ENCODE peak calls at places on chromosomes 12 and 14, in ten cellular contexts. N, Z, F, P, Q, V, T, E, Y and S are unnamed samples.

GRCh38 chr14:64683264-64683663 is 21.0 kb upstream of the PLEKHG3 start:
- DNase-seq in N (no peak), Z (no peak), F (no peak), P (no peak), Q (no peak), V (no peak), T (no peak), E (no peak), Y (no peak), S (no peak)

GRCh38 chr14:54946500-54946899 is 43.9 kb upstream of the GCH1 start:
- DNase-seq in N (no peak), Z (no peak), F (no peak), P (no peak), Q (no peak), V (no peak), T (no peak), E (no peak), Y (no peak), S (no peak)

GRCh38 chr12:117036547-117036946 is 62.7 kb downstream of the TESC start:
- DNase-seq in N (no peak), Z (no peak), F (no peak), P (no peak), Q (no peak), V (no peak), T (no peak), E (no peak), Y (no peak), S (no peak)

GRCh38 chr14:68667313-68667791 is 125.5 kb downstream of the ZFP36L1 start:
- DNase-seq in N (no peak), Z (peak), F (no peak), P (no peak), Q (no peak), V (no peak), T (no peak), E (peak), Y (peak), S (no peak)

GRCh38 chr12:12265571-12266388 is 1.1 kb downstream of the LRP6 start:
- DNase-seq in N (no peak), Z (no peak), F (no peak), P (no peak), Q (no peak), V (peak), T (no peak), E (peak), Y (peak), S (no peak)

GRCh38 chr12:81261508-81262207 is 183.8 kb downstream of the ACSS3 start:
- DNase-seq in N (no peak), Z (no peak), F (no peak), P (no peak), Q (no peak), V (peak), T (no peak), E (no peak), Y (no peak), S (no peak)

GRCh38 chr12:94039914-94040313 is 108.5 kb upstream of the PLXNC1 start:
- DNase-seq in N (no peak), Z (no peak), F (no peak), P (no peak), Q (no peak), V (no peak), T (no peak), E (peak), Y (peak), S (no peak)

GRCh38 chr14:105184461-105184860 is 3.3 kb upstream of the NUDT14 start:
- DNase-seq in N (no peak), Z (no peak), F (no peak), P (no peak), Q (no peak), V (no peak), T (no peak), E (no peak), Y (no peak), S (no peak)

GRCh38 chr14:58922211-58922940 is 266.1 kb upstream of the DAAM1 start:
- DNase-seq in N (no peak), Z (no peak), F (no peak), P (no peak), Q (no peak), V (no peak), T (no peak), E (peak), Y (no peak), S (no peak)

GRCh38 chr12:89161553-89161952 is 190.7 kb downstream of the DUSP6 start:
- DNase-seq in N (no peak), Z (no peak), F (no peak), P (no peak), Q (no peak), V (no peak), T (no peak), E (no peak), Y (no peak), S (no peak)

GRCh38 chr12:2844786-2845185 is 10.0 kb upstream of the NRIP2 start:
- DNase-seq in N (no peak), Z (no peak), F (no peak), P (no peak), Q (no peak), V (no peak), T (no peak), E (peak), Y (peak), S (no peak)

GRCh38 chr14:47676301-47676617 is 854 bp upstream of the MDGA2 start:
- DNase-seq in N (no peak), Z (no peak), F (no peak), P (no peak), Q (no peak), V (no peak), T (no peak), E (no peak), Y (no peak), S (no peak)

GRCh38 chr12:87795555-87795954 is 233.6 kb downstream of the C12orf50 start:
- DNase-seq in N (no peak), Z (no peak), F (no peak), P (no peak), Q (no peak), V (no peak), T (no peak), E (no peak), Y (no peak), S (no peak)

GRCh38 chr12:62629971-62630739 is 163.5 kb downstream of the MON2 start:
- DNase-seq in N (no peak), Z (no peak), F (no peak), P (no peak), Q (no peak), V (no peak), T (no peak), E (no peak), Y (no peak), S (no peak)

GRCh38 chr14:52808101-52808500 is 16.7 kb upstream of the GNPNAT1 start:
- DNase-seq in N (no peak), Z (no peak), F (no peak), P (no peak), Q (no peak), V (no peak), T (no peak), E (no peak), Y (no peak), S (no peak)

GRCh38 chr12:46385439-46385838 is 12.9 kb upstream of the SLC38A2 start:
- DNase-seq in N (no peak), Z (no peak), F (no peak), P (no peak), Q (no peak), V (no peak), T (no peak), E (no peak), Y (no peak), S (no peak)

GRCh38 chr12:56449622-56449984 is 377 bp upstream of the TIMELESS start:
- DNase-seq in N (no peak), Z (no peak), F (no peak), P (no peak), Q (no peak), V (no peak), T (no peak), E (no peak), Y (no peak), S (no peak)

GRCh38 chr12:90199008-90199407 is 490.4 kb upstream of the ATP2B1 start:
- DNase-seq in N (no peak), Z (no peak), F (no peak), P (no peak), Q (no peak), V (no peak), T (no peak), E (no peak), Y (peak), S (no peak)

GRCh38 chr12:105253882-105254513 is 18.0 kb upstream of the APPL2 start:
- DNase-seq in N (no peak), Z (no peak), F (no peak), P (no peak), Q (no peak), V (no peak), T (no peak), E (peak), Y (peak), S (peak)

GRCh38 chr14:87250992-87251391 is 742.0 kb downstream of the GALC start:
- DNase-seq in N (no peak), Z (no peak), F (no peak), P (no peak), Q (no peak), V (no peak), T (no peak), E (no peak), Y (no peak), S (no peak)

GRCh38 chr12:122861586-122861970 is 26.3 kb downstream of the HIP1R start:
- DNase-seq in N (no peak), Z (no peak), F (no peak), P (no peak), Q (no peak), V (no peak), T (no peak), E (no peak), Y (no peak), S (no peak)

GRCh38 chr14:89303452-89304435 is 113.3 kb downstream of the FOXN3 start:
- DNase-seq in N (peak), Z (peak), F (no peak), P (peak), Q (peak), V (peak), T (no peak), E (peak), Y (peak), S (no peak)

GRCh38 chr12:60529723-60530122 is 933.9 kb downstream of the SLC16A7 start:
- DNase-seq in N (no peak), Z (no peak), F (no peak), P (no peak), Q (no peak), V (no peak), T (no peak), E (no peak), Y (no peak), S (no peak)

GRCh38 chr14:52318829-52319604 is 4.9 kb downstream of the PTGER2 start:
- DNase-seq in N (no peak), Z (no peak), F (no peak), P (no peak), Q (no peak), V (no peak), T (peak), E (peak), Y (no peak), S (no peak)

GRCh38 chr14:26261368-26262122 is 336.3 kb downstream of the NOVA1 start:
- DNase-seq in N (no peak), Z (no peak), F (no peak), P (no peak), Q (no peak), V (no peak), T (no peak), E (no peak), Y (no peak), S (no peak)

GRCh38 chr12:22100952-22101748 is 55.1 kb downstream of the CMAS start:
- DNase-seq in N (peak), Z (peak), F (no peak), P (peak), Q (no peak), V (peak), T (peak), E (peak), Y (peak), S (peak)

GRCh38 chr14:61712137-61712536 is 16.8 kb downstream of the HIF1A start:
- DNase-seq in N (no peak), Z (no peak), F (no peak), P (no peak), Q (no peak), V (no peak), T (no peak), E (no peak), Y (peak), S (no peak)
- H3K4me3 ChIP-seq in N (no peak), Z (no peak), F (no peak), P (no peak), Q (no peak), V (no peak), T (no peak), E (no peak), Y (peak), S (no peak)

DNA sequence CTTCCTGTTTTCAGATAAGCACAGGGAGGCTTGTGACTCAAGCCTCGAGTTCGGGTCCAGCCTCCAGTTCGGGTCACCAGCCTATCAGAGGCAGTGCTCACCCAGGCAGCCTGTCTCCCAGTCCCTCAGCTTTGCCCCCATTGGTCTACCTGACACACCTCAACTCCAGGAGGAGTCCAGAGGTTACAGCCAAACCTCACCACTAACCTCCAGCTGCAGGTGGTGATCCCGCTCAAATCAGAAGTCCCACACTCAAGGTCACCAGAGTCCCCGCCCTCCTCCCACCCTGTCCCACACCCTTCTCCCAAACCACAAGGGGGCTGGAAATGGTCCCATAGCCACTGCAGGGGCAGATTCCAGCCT is 42.1 kb downstream of the KDM2B start:
- DNase-seq in N (peak), Z (no peak), F (no peak), P (no peak), Q (no peak), V (peak), T (no peak), E (peak), Y (no peak), S (no peak)
- H3K4me3 ChIP-seq in N (peak), Z (no peak), F (peak), P (no peak), Q (no peak), V (peak), T (peak), E (no peak), Y (no peak), S (no peak)

GRCh38 chr12:53253298-53253697 is 14.8 kb upstream of the ESPL1 start:
- DNase-seq in N (no peak), Z (no peak), F (no peak), P (no peak), Q (no peak), V (no peak), T (no peak), E (no peak), Y (no peak), S (no peak)
- H3K4me3 ChIP-seq in N (peak), Z (no peak), F (peak), P (peak), Q (no peak), V (no peak), T (peak), E (no peak), Y (no peak), S (peak)

DNA sequence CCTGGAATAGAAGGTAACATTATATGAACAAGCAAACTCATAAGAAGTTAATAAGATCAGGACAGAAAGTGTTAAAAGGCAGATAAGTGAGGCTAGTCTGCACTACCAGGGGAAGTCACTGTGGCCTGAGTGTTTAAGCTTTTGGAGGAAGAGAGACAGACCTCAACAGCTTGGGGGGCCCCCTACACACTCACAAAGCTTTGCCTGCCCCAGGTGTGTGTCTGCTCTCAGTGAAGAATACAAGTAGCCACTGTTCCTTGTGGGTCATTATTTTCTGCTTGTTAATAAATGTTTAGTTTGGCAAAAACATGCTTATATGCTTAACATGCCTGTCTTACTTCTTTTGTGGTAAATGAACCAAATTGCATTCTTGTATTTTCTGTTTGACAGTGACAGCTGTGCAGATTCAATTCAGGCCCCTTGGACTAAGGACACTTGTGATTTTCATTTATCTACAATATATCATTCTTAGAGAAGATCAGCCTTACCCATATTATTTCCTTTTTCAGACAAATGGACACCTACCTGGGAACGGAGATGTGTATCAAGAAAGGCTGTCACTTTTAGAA is 50.7 kb upstream of the C12orf71 start:
- DNase-seq in N (no peak), Z (no peak), F (no peak), P (no peak), Q (no peak), V (peak), T (no peak), E (no peak), Y (no peak), S (no peak)
- H3K4me3 ChIP-seq in N (no peak), Z (no peak), F (no peak), P (no peak), Q (no peak), V (no peak), T (no peak), E (no peak), Y (no peak), S (no peak)

DNA sequence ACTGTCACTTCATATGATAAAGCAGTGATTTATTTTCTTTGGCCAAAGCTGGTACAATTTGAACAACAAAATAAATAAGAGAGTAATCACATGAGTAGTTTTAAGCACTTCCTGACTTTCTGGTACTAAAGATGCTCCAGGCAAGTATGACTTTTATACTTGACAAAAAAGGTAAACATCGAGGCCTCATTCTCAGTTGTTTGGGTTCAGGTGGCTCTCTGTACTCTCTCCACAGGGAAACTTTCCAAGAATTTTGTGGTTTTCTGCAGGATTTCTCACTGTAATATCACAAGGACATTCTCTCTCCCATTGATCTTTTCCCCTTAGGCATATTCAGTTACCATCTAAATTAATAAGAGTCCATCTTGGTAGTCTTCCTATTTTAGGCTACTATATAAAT is 26.6 kb upstream of the KCNC2 start:
- DNase-seq in N (no peak), Z (no peak), F (no peak), P (no peak), Q (no peak), V (no peak), T (no peak), E (no peak), Y (no peak), S (no peak)
- H3K4me3 ChIP-seq in N (no peak), Z (no peak), F (no peak), P (no peak), Q (no peak), V (no peak), T (no peak), E (no peak), Y (no peak), S (no peak)

DNA sequence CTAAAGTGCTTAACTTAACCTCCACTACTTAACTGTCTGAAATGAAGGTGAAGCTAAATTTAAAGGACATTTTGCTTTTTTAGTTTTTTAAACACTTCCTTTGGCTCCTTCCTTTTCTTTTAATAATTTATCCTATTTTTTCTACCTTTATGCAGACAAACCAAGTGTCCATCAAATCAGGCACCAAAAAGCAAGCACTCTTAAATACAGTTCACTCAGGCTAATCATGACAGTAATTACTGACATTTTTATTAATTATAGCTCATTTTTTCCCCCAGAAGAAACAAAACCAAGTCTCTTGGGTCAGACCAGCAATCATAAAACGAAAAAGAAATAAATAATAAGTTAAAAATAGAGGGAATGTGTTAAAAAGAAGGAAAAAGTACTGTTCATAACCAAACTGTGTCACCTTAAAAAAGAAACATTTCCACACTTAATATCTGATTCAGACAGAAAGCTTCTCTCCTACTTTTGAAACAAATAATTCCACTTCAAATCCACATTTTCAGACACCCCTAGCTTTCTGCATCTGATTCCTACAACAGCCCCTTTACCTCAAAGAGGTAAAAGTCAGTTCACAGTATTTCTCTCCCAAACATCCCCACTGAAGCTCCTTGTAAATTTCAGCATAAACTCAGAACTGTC is 5.5 kb upstream of the CCND2 start:
- DNase-seq in N (no peak), Z (no peak), F (no peak), P (no peak), Q (no peak), V (no peak), T (no peak), E (no peak), Y (no peak), S (no peak)
- H3K4me3 ChIP-seq in N (no peak), Z (peak), F (peak), P (no peak), Q (no peak), V (no peak), T (no peak), E (no peak), Y (no peak), S (no peak)

GRCh38 chr14:30143617-30144016 is 216.0 kb upstream of the PRKD1 start:
- DNase-seq in N (no peak), Z (no peak), F (no peak), P (peak), Q (no peak), V (no peak), T (no peak), E (peak), Y (peak), S (no peak)
- H3K4me3 ChIP-seq in N (no peak), Z (no peak), F (no peak), P (no peak), Q (no peak), V (no peak), T (no peak), E (no peak), Y (no peak), S (no peak)

DNA sequence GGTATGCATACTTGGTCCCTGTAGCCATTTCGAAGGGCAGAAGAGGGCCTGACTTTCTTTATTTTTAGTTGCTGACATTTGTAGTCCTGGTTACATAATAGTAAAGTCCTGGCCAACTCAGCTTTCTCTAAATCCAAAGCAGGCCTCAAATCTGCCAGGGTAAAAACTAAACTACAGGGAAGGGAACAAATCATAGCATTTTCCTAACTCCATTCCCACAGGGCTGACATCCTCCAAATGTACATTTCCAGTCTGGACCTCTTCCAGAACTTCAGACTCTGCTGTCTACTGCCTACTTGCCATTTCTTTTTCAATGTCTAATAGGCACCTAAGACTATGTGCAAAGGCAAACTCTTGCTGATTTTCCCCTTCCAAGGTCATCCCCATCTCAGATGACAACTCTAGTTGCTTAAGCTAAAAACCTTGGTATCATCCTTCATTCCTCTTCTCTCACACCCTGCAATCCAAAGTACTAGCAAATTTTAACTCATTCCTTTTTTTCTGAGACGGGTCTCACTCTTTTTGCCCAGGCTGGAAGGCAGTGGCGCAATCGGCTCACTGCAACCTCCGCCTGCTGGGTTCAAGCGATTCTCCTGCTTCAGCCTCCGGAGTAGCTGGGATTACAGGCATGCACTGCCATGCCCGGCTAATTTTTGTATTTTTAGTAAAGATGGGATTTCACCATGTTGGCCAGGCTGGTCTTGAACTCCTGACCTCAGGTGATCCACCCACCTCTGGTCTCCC is 2.0 kb downstream of the DDIT3 start:
- DNase-seq in N (no peak), Z (no peak), F (no peak), P (no peak), Q (no peak), V (no peak), T (no peak), E (no peak), Y (peak), S (no peak)
- H3K4me3 ChIP-seq in N (peak), Z (peak), F (no peak), P (peak), Q (peak), V (no peak), T (no peak), E (peak), Y (peak), S (no peak)